ENCODE peak calls at places on chromosomes 2 and 18, in six cellular contexts. One of them, this sample, is unnamed.
A peak's percentile ranks its signal among the peaks of the same experiment; 100 is the strongest.

GRCh38 chr2:113858764-113859163 is 31.1 kb upstream of the ACTR3 start:
- DNase-seq in A549: peak; percentile 20
- DNase-seq in K562: peak; percentile 54
- DNase-seq in endothelial cell of umbilical vein: no peak
- DNase-seq in HepG2: no peak
- DNase-seq in GM12878: no peak
- DNase-seq in this sample: no peak

GRCh38 chr2:88666576-88666975 is 24.9 kb upstream of the RPIA start:
- DNase-seq in A549: no peak
- DNase-seq in K562: no peak
- DNase-seq in endothelial cell of umbilical vein: no peak
- DNase-seq in HepG2: peak; percentile 55
- DNase-seq in GM12878: no peak
- DNase-seq in this sample: no peak

GRCh38 chr2:74688881-74689280 is 34.8 kb downstream of the SEMA4F start:
- DNase-seq in A549: no peak
- DNase-seq in K562: no peak
- DNase-seq in endothelial cell of umbilical vein: no peak
- DNase-seq in HepG2: no peak
- DNase-seq in GM12878: no peak
- DNase-seq in this sample: no peak

GRCh38 chr2:173773076-173773475 is 192.1 kb downstream of the SP3 start:
- DNase-seq in A549: no peak
- DNase-seq in K562: no peak
- DNase-seq in endothelial cell of umbilical vein: no peak
- DNase-seq in HepG2: no peak
- DNase-seq in GM12878: no peak
- DNase-seq in this sample: no peak

GRCh38 chr18:56712761-56713160 is 61.6 kb downstream of the WDR7 start:
- DNase-seq in A549: no peak
- DNase-seq in K562: no peak
- DNase-seq in endothelial cell of umbilical vein: no peak
- DNase-seq in HepG2: no peak
- DNase-seq in GM12878: no peak
- DNase-seq in this sample: no peak

GRCh38 chr2:121360566-121361300 is 75.7 kb upstream of the TFCP2L1 start:
- DNase-seq in A549: peak; percentile 21
- DNase-seq in K562: no peak
- DNase-seq in endothelial cell of umbilical vein: peak; percentile 78
- DNase-seq in HepG2: no peak
- DNase-seq in GM12878: no peak
- DNase-seq in this sample: no peak

GRCh38 chr18:76923485-76924085 is 101.2 kb downstream of the ZNF236 start:
- DNase-seq in A549: peak; percentile 5
- DNase-seq in K562: peak; percentile 17
- DNase-seq in endothelial cell of umbilical vein: peak; percentile 13
- DNase-seq in HepG2: peak; percentile 30
- DNase-seq in GM12878: no peak
- DNase-seq in this sample: peak; percentile 14

GRCh38 chr2:204691911-204692510 is 146.7 kb downstream of the PARD3B start:
- DNase-seq in A549: peak; percentile 36
- DNase-seq in K562: peak; percentile 27
- DNase-seq in endothelial cell of umbilical vein: peak; percentile 90
- DNase-seq in HepG2: peak; percentile 75
- DNase-seq in GM12878: no peak
- DNase-seq in this sample: peak; percentile 76

GRCh38 chr2:217277646-217278048 is 417.8 kb upstream of the TNP1 start:
- DNase-seq in A549: peak; percentile 37
- DNase-seq in K562: no peak
- DNase-seq in endothelial cell of umbilical vein: peak; percentile 87
- DNase-seq in HepG2: peak; percentile 11
- DNase-seq in GM12878: no peak
- DNase-seq in this sample: no peak

GRCh38 chr2:144529841-144530240 is 9.9 kb upstream of the ZEB2 start:
- DNase-seq in A549: no peak
- DNase-seq in K562: no peak
- DNase-seq in endothelial cell of umbilical vein: no peak
- DNase-seq in HepG2: no peak
- DNase-seq in GM12878: no peak
- DNase-seq in this sample: no peak

GRCh38 chr2:23452853-23453420 is 68.0 kb downstream of the KLHL29 start:
- DNase-seq in A549: no peak
- DNase-seq in K562: no peak
- DNase-seq in endothelial cell of umbilical vein: no peak
- DNase-seq in HepG2: no peak
- DNase-seq in GM12878: peak; percentile 33
- DNase-seq in this sample: peak; percentile 85

GRCh38 chr2:48343571-48344440 is 186.1 kb upstream of the STON1 start:
- DNase-seq in A549: peak; percentile 27
- DNase-seq in K562: no peak
- DNase-seq in endothelial cell of umbilical vein: peak; percentile 91
- DNase-seq in HepG2: peak; percentile 87
- DNase-seq in GM12878: no peak
- DNase-seq in this sample: no peak

GRCh38 chr2:149313512-149313972 is 16.8 kb upstream of the LYPD6 start:
- DNase-seq in A549: peak; percentile 43
- DNase-seq in K562: peak; percentile 77
- DNase-seq in endothelial cell of umbilical vein: peak; percentile 40
- DNase-seq in HepG2: peak; percentile 52
- DNase-seq in GM12878: peak; percentile 9
- DNase-seq in this sample: peak; percentile 44

GRCh38 chr18:79644006-79644665 is 35.5 kb upstream of the CTDP1 start:
- DNase-seq in A549: peak; percentile 64
- DNase-seq in K562: peak; percentile 83
- DNase-seq in endothelial cell of umbilical vein: peak; percentile 49
- DNase-seq in HepG2: peak; percentile 50
- DNase-seq in GM12878: peak; percentile 15
- DNase-seq in this sample: peak; percentile 82
- H3K4me3 ChIP-seq in A549: no peak overlapping the region
- H3K4me3 ChIP-seq in K562: no peak overlapping the region
- H3K4me3 ChIP-seq in endothelial cell of umbilical vein: no peak overlapping the region
- H3K4me3 ChIP-seq in HepG2: no peak overlapping the region
- H3K4me3 ChIP-seq in GM12878: no peak overlapping the region
- H3K4me3 ChIP-seq in this sample: no peak overlapping the region

GRCh38 chr2:164593959-164594358 is 27.3 kb downstream of the GRB14 start:
- DNase-seq in A549: no peak
- DNase-seq in K562: no peak
- DNase-seq in endothelial cell of umbilical vein: no peak
- DNase-seq in HepG2: no peak
- DNase-seq in GM12878: no peak
- DNase-seq in this sample: no peak
- TF ChIP-seq MYC in A549: no peak
- TF ChIP-seq MYC in K562: no peak
- TF ChIP-seq MYC in endothelial cell of umbilical vein: no peak
- TF ChIP-seq MYC in HepG2: no peak
- TF ChIP-seq MYC in GM12878: no peak
- TF ChIP-seq MYC in this sample: no peak

DNA sequence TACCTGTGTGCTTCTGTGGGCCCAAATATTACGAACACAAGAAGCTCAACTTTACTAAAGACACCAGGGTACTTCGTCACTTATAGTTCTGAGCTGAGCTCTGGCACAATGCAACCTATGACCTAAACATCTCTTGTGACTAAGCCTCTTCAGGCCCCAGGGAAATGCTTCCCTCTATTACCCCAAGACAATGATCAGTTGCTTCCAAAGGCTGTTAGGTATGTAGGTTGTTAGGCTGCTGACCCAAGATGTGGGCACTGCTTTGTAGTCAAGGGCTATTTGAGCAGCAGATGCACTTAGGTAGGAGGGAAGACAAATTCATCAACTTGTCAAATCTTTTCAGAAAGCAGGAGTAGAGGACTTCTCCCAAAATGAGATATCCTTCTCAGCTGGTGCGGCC is 640.1 kb downstream of the EPHA4 start:
- DNase-seq in A549: no peak
- DNase-seq in K562: no peak
- DNase-seq in endothelial cell of umbilical vein: no peak
- DNase-seq in HepG2: no peak
- DNase-seq in GM12878: no peak
- DNase-seq in this sample: no peak
- TF ChIP-seq POLR2A in A549: no peak
- TF ChIP-seq POLR2A in K562: no peak
- TF ChIP-seq POLR2A in endothelial cell of umbilical vein: no peak
- TF ChIP-seq POLR2A in HepG2: no peak
- TF ChIP-seq POLR2A in GM12878: no peak
- TF ChIP-seq POLR2A in this sample: no peak

GRCh38 chr2:240927390-240927781 is 21.2 kb downstream of the CROCC2 start:
- DNase-seq in A549: no peak
- DNase-seq in K562: no peak
- DNase-seq in endothelial cell of umbilical vein: no peak
- DNase-seq in HepG2: no peak
- DNase-seq in GM12878: no peak
- DNase-seq in this sample: no peak
- H3K4me3 ChIP-seq in A549: no peak overlapping the region
- H3K4me3 ChIP-seq in K562: no peak overlapping the region
- H3K4me3 ChIP-seq in endothelial cell of umbilical vein: no peak overlapping the region
- H3K4me3 ChIP-seq in HepG2: no peak overlapping the region
- H3K4me3 ChIP-seq in GM12878: no peak overlapping the region
- H3K4me3 ChIP-seq in this sample: no peak overlapping the region

GRCh38 chr2:218465987-218466633 is 47.2 kb downstream of the VIL1 start:
- DNase-seq in A549: no peak
- DNase-seq in K562: no peak
- DNase-seq in endothelial cell of umbilical vein: peak; percentile 52
- DNase-seq in HepG2: peak; percentile 34
- DNase-seq in GM12878: no peak
- DNase-seq in this sample: peak; percentile 40
- TF ChIP-seq MYC in A549: no peak
- TF ChIP-seq MYC in K562: no peak
- TF ChIP-seq MYC in endothelial cell of umbilical vein: no peak
- TF ChIP-seq MYC in HepG2: no peak
- TF ChIP-seq MYC in GM12878: no peak
- TF ChIP-seq MYC in this sample: no peak

GRCh38 chr18:48975817-48976649 is 25.3 kb upstream of the SMAD7 start:
- DNase-seq in A549: peak; percentile 71
- DNase-seq in K562: peak; percentile 81
- DNase-seq in endothelial cell of umbilical vein: peak; percentile 35
- DNase-seq in HepG2: no peak
- DNase-seq in GM12878: no peak
- DNase-seq in this sample: peak; percentile 70
- TF ChIP-seq POLR2A in A549: no peak
- TF ChIP-seq POLR2A in K562: no peak
- TF ChIP-seq POLR2A in endothelial cell of umbilical vein: no peak
- TF ChIP-seq POLR2A in HepG2: no peak
- TF ChIP-seq POLR2A in GM12878: no peak
- TF ChIP-seq POLR2A in this sample: no peak

DNA sequence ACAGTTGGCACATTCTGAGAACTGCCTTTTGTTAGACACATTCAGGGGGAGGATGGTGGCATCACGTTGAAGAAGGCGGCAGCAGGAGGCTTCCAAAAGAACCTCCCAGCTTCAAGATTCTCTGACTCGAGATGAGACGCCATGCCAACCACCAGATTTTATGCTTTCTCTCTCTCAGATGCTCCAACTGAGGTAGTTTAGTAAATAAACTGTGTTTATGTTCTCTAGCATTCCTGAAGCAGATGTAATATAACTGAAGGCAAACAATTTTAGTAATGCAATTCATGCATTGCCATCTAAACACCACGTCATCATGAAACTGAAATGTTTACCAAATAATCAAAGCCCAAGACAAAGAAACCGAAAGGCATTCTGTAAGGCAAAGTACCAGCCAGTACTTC is 102.7 kb downstream of the BCL2 start:
- DNase-seq in A549: no peak
- DNase-seq in K562: no peak
- DNase-seq in endothelial cell of umbilical vein: no peak
- DNase-seq in HepG2: no peak
- DNase-seq in GM12878: no peak
- DNase-seq in this sample: no peak
- H3K4me3 ChIP-seq in A549: no peak overlapping the region
- H3K4me3 ChIP-seq in K562: no peak overlapping the region
- H3K4me3 ChIP-seq in endothelial cell of umbilical vein: no peak overlapping the region
- H3K4me3 ChIP-seq in HepG2: no peak overlapping the region
- H3K4me3 ChIP-seq in GM12878: peak overlapping the region; percentile 31
- H3K4me3 ChIP-seq in this sample: no peak overlapping the region

GRCh38 chr18:3499498-3499897 is 49.5 kb downstream of the TGIF1 start:
- DNase-seq in A549: peak; percentile 15
- DNase-seq in K562: no peak
- DNase-seq in endothelial cell of umbilical vein: no peak
- DNase-seq in HepG2: no peak
- DNase-seq in GM12878: no peak
- DNase-seq in this sample: peak; percentile 81
- TF ChIP-seq MYC in A549: no peak
- TF ChIP-seq MYC in K562: no peak
- TF ChIP-seq MYC in endothelial cell of umbilical vein: no peak
- TF ChIP-seq MYC in HepG2: no peak
- TF ChIP-seq MYC in GM12878: no peak
- TF ChIP-seq MYC in this sample: no peak

GRCh38 chr2:240586198-240586918 is at the start of gene CAPN10:
- DNase-seq in A549: peak; percentile 88
- DNase-seq in K562: peak; percentile 93
- DNase-seq in endothelial cell of umbilical vein: peak; percentile 95
- DNase-seq in HepG2: peak; percentile 94
- DNase-seq in GM12878: peak; percentile 73
- DNase-seq in this sample: peak; percentile 97

GRCh38 chr2:240583774-240584173 is 2.8 kb upstream of the CAPN10 start:
- DNase-seq in A549: no peak
- DNase-seq in K562: no peak
- DNase-seq in endothelial cell of umbilical vein: no peak
- DNase-seq in HepG2: no peak
- DNase-seq in GM12878: no peak
- DNase-seq in this sample: no peak

GRCh38 chr2:240584486-240585031 is 2.0 kb upstream of the CAPN10 start:
- DNase-seq in A549: no peak
- DNase-seq in K562: peak; percentile 60
- DNase-seq in endothelial cell of umbilical vein: no peak
- DNase-seq in HepG2: peak; percentile 73
- DNase-seq in GM12878: peak; percentile 100
- DNase-seq in this sample: peak; percentile 99

GRCh38 chr2:240585681-240586197 is 795 bp upstream of the CAPN10 start:
- DNase-seq in A549: no peak
- DNase-seq in K562: no peak
- DNase-seq in endothelial cell of umbilical vein: no peak
- DNase-seq in HepG2: no peak
- DNase-seq in GM12878: no peak
- DNase-seq in this sample: no peak

DNA sequence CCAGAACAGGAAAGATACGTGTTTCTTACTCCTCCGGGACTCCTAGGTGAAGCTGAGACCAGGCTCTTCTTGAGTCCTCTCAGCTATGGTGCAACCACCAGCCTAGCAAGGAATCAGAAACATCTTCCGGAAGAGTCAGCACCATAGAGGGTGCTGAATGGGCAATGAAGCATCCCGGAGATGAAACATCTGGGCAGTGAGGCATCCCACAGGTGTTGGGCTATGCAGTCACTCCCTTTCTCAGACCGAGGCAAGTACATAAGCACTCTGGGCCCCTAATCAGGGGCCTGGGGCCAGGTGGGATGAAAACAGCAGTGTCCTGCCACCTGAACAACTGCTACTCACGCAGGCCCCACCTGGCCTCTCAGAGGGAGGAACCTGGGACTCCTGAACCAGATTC is 1.4 kb upstream of the CAPN10 start:
- DNase-seq in A549: no peak
- DNase-seq in K562: no peak
- DNase-seq in endothelial cell of umbilical vein: no peak
- DNase-seq in HepG2: no peak
- DNase-seq in GM12878: peak; percentile 51
- DNase-seq in this sample: no peak
- TF ChIP-seq POLR2A in A549: no peak
- TF ChIP-seq POLR2A in K562: no peak
- TF ChIP-seq POLR2A in endothelial cell of umbilical vein: no peak
- TF ChIP-seq POLR2A in HepG2: no peak
- TF ChIP-seq POLR2A in GM12878: peak; percentile 14
- TF ChIP-seq POLR2A in this sample: no peak